ENCODE peak calls at places on chromosomes 5 and 9, in four cellular contexts. U is AG09309, W is GM12864, A is transverse colon. X is an unnamed sample.

GRCh38 chr5:28500511-28500910 is 1462.1 kb upstream of the CDH9 start:
- DNase-seq in U (no peak), W (no peak), A (no peak), X (no peak)

GRCh38 chr5:131242728-131243255 is 21.1 kb upstream of the CDC42SE2 start:
- DNase-seq in U (peak), W (no peak), A (no peak), X (no peak)

GRCh38 chr5:137389042-137389441 is 110.1 kb downstream of the SPOCK1 start:
- DNase-seq in U (no peak), W (no peak), A (no peak), X (no peak)

GRCh38 chr5:151014680-151015343 is 5.6 kb upstream of the GPX3 start:
- DNase-seq in U (no peak), W (no peak), A (no peak), X (no peak)

GRCh38 chr5:67089200-67089725 is 107.3 kb downstream of the CD180 start:
- DNase-seq in U (peak), W (no peak), A (no peak), X (no peak)

GRCh38 chr5:16909464-16909863 is 26.6 kb downstream of the MYO10 start:
- DNase-seq in U (no peak), W (no peak), A (no peak), X (no peak)

GRCh38 chr5:153081385-153081784 is 409.1 kb upstream of the GRIA1 start:
- DNase-seq in U (no peak), W (no peak), A (no peak), X (no peak)

GRCh38 chr5:95908799-95909198 is 52.9 kb downstream of the ELL2 start:
- DNase-seq in U (no peak), W (no peak), A (no peak), X (no peak)

GRCh38 chr5:58274199-58274598 is 185.7 kb downstream of the PLK2 start:
- DNase-seq in U (no peak), W (no peak), A (no peak), X (no peak)

GRCh38 chr9:110842976-110843375 is 174.4 kb downstream of the MUSK start:
- DNase-seq in U (no peak), W (no peak), A (no peak), X (no peak)

GRCh38 chr5:179258922-179259730 is 86.1 kb downstream of the ADAMTS2 start:
- DNase-seq in U (no peak), W (no peak), A (peak), X (peak)

GRCh38 chr5:32713396-32714381 is 2.6 kb downstream of the NPR3 start:
- DNase-seq in U (no peak), W (no peak), A (peak), X (peak)

GRCh38 chr9:121984726-121985402 is 108.2 kb downstream of the TTLL11 start:
- DNase-seq in U (peak), W (no peak), A (no peak), X (no peak)

GRCh38 chr5:13553896-13554295 is 390.6 kb downstream of the DNAH5 start:
- DNase-seq in U (no peak), W (no peak), A (no peak), X (no peak)

GRCh38 chr9:108750656-108751175 is 105.1 kb downstream of the ACTL7B start:
- DNase-seq in U (no peak), W (no peak), A (no peak), X (no peak)

GRCh38 chr5:135386886-135387628 is 12.0 kb downstream of the MACROH2A1 start:
- DNase-seq in U (peak), W (no peak), A (peak), X (no peak)

GRCh38 chr5:11289733-11290132 is 528.7 kb upstream of the DAP start:
- DNase-seq in U (no peak), W (no peak), A (no peak), X (no peak)
- TF ChIP-seq CTCF in U (no peak), W (no peak), A (no peak), X (no peak)

GRCh38 chr5:177601126-177601525 is 1.2 kb downstream of the B4GALT7 start:
- DNase-seq in U (no peak), W (no peak), A (no peak), X (no peak)

GRCh38 chr5:177600458-177601018 is 606 bp downstream of the B4GALT7 start:
- DNase-seq in U (no peak), W (no peak), A (no peak), X (no peak)

GRCh38 chr5:177602458-177602830 is 2.5 kb downstream of the B4GALT7 start:
- DNase-seq in U (no peak), W (no peak), A (no peak), X (no peak)

GRCh38 chr5:177603631-177604030 is 3.7 kb downstream of the B4GALT7 start:
- DNase-seq in U (no peak), W (no peak), A (no peak), X (no peak)

GRCh38 chr5:177601577-177602457 is 1.9 kb downstream of the B4GALT7 start:
- DNase-seq in U (no peak), W (no peak), A (no peak), X (no peak)
- TF ChIP-seq CTCF in U (no peak), W (peak), A (no peak), X (no peak)

GRCh38 chr9:10026585-10026984 is 586.2 kb downstream of the PTPRD start:
- DNase-seq in U (no peak), W (no peak), A (no peak), X (no peak)
- TF ChIP-seq CTCF in U (no peak), W (no peak), A (no peak), X (no peak)

DNA sequence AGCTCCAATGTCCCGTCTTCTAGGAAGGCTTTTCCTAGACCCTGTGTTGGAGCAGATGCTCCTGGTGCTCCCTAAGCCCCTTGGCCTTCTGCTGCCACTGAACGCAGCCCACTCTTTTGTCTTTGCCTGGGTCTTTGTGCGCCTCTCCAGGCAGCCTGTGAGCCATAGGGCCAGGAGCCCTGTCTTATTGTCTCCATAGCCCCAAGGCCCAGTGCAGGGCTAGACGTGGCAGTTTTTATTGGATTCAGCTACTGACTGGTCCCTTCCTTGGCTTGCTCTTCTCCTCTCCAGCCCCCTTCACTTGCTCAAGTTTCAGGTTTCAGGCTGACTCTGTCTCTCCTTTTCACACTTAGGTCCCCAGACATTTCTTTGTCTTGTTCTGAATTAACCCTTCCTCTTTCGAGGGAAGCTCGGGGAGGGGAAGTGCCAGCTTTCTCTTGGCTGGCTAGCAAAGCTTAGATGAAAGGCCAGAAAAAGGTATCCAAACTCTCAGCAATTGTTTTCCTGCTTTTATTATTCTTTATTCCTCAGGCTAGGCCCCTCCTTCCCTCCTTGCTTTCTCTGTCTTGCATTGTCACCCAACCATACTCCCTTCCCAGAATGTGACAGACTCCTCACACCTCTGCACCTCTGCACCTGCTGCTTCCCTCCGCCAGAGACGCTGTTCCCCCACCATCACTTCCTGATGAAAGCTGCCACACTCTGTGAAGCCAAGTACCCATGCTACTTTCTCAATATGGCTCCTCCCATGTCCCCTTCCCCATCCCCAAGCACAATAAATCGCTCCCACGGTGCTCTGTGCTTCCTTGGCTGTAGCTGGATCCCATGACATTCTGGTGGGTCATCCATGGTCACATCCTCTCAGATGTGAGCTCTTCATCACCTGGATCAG is 101.6 kb upstream of the CPEB4 start:
- DNase-seq in U (no peak), W (peak), A (no peak), X (no peak)
- TF ChIP-seq CTCF in U (no peak), W (peak), A (no peak), X (no peak)

GRCh38 chr5:124744170-124744911 is 2.1 kb downstream of the ZNF608 start:
- DNase-seq in U (no peak), W (no peak), A (peak), X (peak)
- TF ChIP-seq CTCF in U (no peak), W (no peak), A (peak), X (no peak)

GRCh38 chr5:114055318-114055788 is 306.5 kb upstream of the KCNN2 start:
- DNase-seq in U (no peak), W (no peak), A (peak), X (peak)
- TF ChIP-seq CTCF in U (no peak), W (no peak), A (no peak), X (no peak)

GRCh38 chr9:98154678-98155077 is 35.7 kb upstream of the TRIM14 start:
- DNase-seq in U (no peak), W (no peak), A (no peak), X (no peak)
- TF ChIP-seq CTCF in U (no peak), W (no peak), A (no peak), X (no peak)

DNA sequence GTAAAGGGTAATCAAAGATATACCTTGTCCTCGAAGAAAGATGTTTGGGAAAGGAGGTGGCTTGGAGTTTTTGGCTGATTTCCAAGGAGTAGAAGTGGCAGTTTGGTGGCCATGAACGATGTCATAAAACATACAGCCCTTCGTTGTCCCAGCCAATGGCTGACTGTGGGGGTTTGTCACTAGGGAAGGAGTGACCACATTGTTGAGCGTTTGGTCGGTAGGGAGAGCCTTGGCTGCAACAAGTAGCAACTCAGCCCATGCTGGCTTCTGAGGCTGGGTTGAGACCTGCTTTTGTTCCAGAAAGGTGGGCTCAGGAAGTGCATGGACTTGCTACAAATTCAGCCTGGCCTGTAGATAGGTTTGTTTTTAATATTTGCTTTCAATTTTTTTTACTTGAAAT is 128.3 kb downstream of the BOD1 start:
- DNase-seq in U (no peak), W (no peak), A (no peak), X (no peak)
- TF ChIP-seq CTCF in U (no peak), W (no peak), A (no peak), X (no peak)